ENCODE peak calls at places on chromosome 5, in eight cellular contexts. One of them, this sample, is unnamed.

GRCh38 chr5:122870219-122870856 is 24.9 kb downstream of the SNX24 start:
- DNase-seq in lung: no peak
- DNase-seq in IMR-90: peak; percentile 56
- DNase-seq in HFFc6: peak; percentile 66
- DNase-seq in activated B cell treated with CpG ODN at 0.5 μM for 24 hours: no peak
- DNase-seq in type B pancreatic cell: no peak
- DNase-seq in OCI-LY7: no peak
- DNase-seq in GM12865: no peak
- DNase-seq in this sample: no peak

GRCh38 chr5:173618927-173619519 is 2.6 kb upstream of the BOD1 start:
- DNase-seq in HFFc6: peak; percentile 49
- DNase-seq in GM12865: peak; percentile 74
- DNase-seq in lung: peak; percentile 52
- DNase-seq in IMR-90: peak; percentile 58
- DNase-seq in type B pancreatic cell: no peak
- DNase-seq in activated B cell treated with CpG ODN at 0.5 μM for 24 hours: no peak
- DNase-seq in OCI-LY7: peak; percentile 83
- DNase-seq in this sample: no peak

GRCh38 chr5:178357127-178357526 is 124.5 kb upstream of the PHYKPL start:
- DNase-seq in HFFc6: no peak
- DNase-seq in lung: peak; percentile 40
- DNase-seq in OCI-LY7: no peak
- DNase-seq in GM12865: peak; percentile 23
- DNase-seq in type B pancreatic cell: no peak
- DNase-seq in activated B cell treated with CpG ODN at 0.5 μM for 24 hours: no peak
- DNase-seq in IMR-90: no peak
- DNase-seq in this sample: no peak

GRCh38 chr5:9437741-9438240 is 108.1 kb downstream of the SEMA5A start:
- DNase-seq in type B pancreatic cell: no peak
- DNase-seq in GM12865: no peak
- DNase-seq in IMR-90: peak; percentile 86
- DNase-seq in HFFc6: peak; percentile 91
- DNase-seq in OCI-LY7: no peak
- DNase-seq in activated B cell treated with CpG ODN at 0.5 μM for 24 hours: no peak
- DNase-seq in lung: no peak
- DNase-seq in this sample: peak; percentile 61

GRCh38 chr5:145825751-145826180 is 9.4 kb downstream of the PRELID2 start:
- DNase-seq in OCI-LY7: peak; percentile 61
- DNase-seq in HFFc6: peak; percentile 44
- DNase-seq in type B pancreatic cell: no peak
- DNase-seq in lung: no peak
- DNase-seq in IMR-90: peak; percentile 69
- DNase-seq in GM12865: peak; percentile 51
- DNase-seq in activated B cell treated with CpG ODN at 0.5 μM for 24 hours: no peak
- DNase-seq in this sample: no peak

GRCh38 chr5:78602400-78602799 is 46.2 kb downstream of the LHFPL2 start:
- DNase-seq in type B pancreatic cell: no peak
- DNase-seq in GM12865: no peak
- DNase-seq in HFFc6: no peak
- DNase-seq in lung: no peak
- DNase-seq in IMR-90: no peak
- DNase-seq in OCI-LY7: no peak
- DNase-seq in activated B cell treated with CpG ODN at 0.5 μM for 24 hours: no peak
- DNase-seq in this sample: no peak

GRCh38 chr5:116518423-116518822 is 56.2 kb downstream of the SEMA6A start:
- DNase-seq in IMR-90: no peak
- DNase-seq in lung: no peak
- DNase-seq in HFFc6: no peak
- DNase-seq in type B pancreatic cell: no peak
- DNase-seq in activated B cell treated with CpG ODN at 0.5 μM for 24 hours: no peak
- DNase-seq in GM12865: no peak
- DNase-seq in OCI-LY7: no peak
- DNase-seq in this sample: no peak

GRCh38 chr5:35884125-35884788 is 27.6 kb downstream of the IL7R start:
- DNase-seq in type B pancreatic cell: no peak
- DNase-seq in lung: no peak
- DNase-seq in GM12865: peak; percentile 66
- DNase-seq in IMR-90: peak; percentile 90
- DNase-seq in HFFc6: peak; percentile 86
- DNase-seq in OCI-LY7: peak; percentile 98
- DNase-seq in activated B cell treated with CpG ODN at 0.5 μM for 24 hours: no peak
- DNase-seq in this sample: no peak

GRCh38 chr5:131263648-131264452 is at the start of gene CDC42SE2:
- DNase-seq in OCI-LY7: peak; percentile 95
- DNase-seq in type B pancreatic cell: peak; percentile 88
- DNase-seq in GM12865: peak; percentile 95
- DNase-seq in HFFc6: peak; percentile 51
- DNase-seq in IMR-90: peak; percentile 80
- DNase-seq in activated B cell treated with CpG ODN at 0.5 μM for 24 hours: peak; percentile 94
- DNase-seq in lung: peak; percentile 81
- DNase-seq in this sample: peak; percentile 73

GRCh38 chr5:131268758-131269370 is 5.0 kb downstream of the CDC42SE2 start:
- DNase-seq in HFFc6: no peak
- DNase-seq in type B pancreatic cell: no peak
- DNase-seq in activated B cell treated with CpG ODN at 0.5 μM for 24 hours: no peak
- DNase-seq in GM12865: no peak
- DNase-seq in lung: no peak
- DNase-seq in IMR-90: peak; percentile 52
- DNase-seq in OCI-LY7: no peak
- DNase-seq in this sample: no peak

GRCh38 chr5:131262953-131263541 is 806 bp upstream of the CDC42SE2 start:
- DNase-seq in activated B cell treated with CpG ODN at 0.5 μM for 24 hours: no peak
- DNase-seq in GM12865: peak; percentile 58
- DNase-seq in IMR-90: no peak
- DNase-seq in type B pancreatic cell: no peak
- DNase-seq in lung: no peak
- DNase-seq in HFFc6: peak; percentile 13
- DNase-seq in OCI-LY7: peak; percentile 58
- DNase-seq in this sample: no peak

GRCh38 chr5:131264453-131265200 is 774 bp downstream of the CDC42SE2 start:
- DNase-seq in IMR-90: peak; percentile 28
- DNase-seq in lung: peak; percentile 36
- DNase-seq in activated B cell treated with CpG ODN at 0.5 μM for 24 hours: peak; percentile 44
- DNase-seq in OCI-LY7: peak; percentile 79
- DNase-seq in GM12865: peak; percentile 71
- DNase-seq in HFFc6: no peak
- DNase-seq in type B pancreatic cell: no peak
- DNase-seq in this sample: no peak

GRCh38 chr5:131265318-131265803 is 1.5 kb downstream of the CDC42SE2 start:
- DNase-seq in HFFc6: no peak
- DNase-seq in lung: no peak
- DNase-seq in activated B cell treated with CpG ODN at 0.5 μM for 24 hours: no peak
- DNase-seq in OCI-LY7: peak; percentile 72
- DNase-seq in IMR-90: peak; percentile 38
- DNase-seq in type B pancreatic cell: no peak
- DNase-seq in GM12865: peak; percentile 75
- DNase-seq in this sample: no peak
- TF ChIP-seq CTCF in HFFc6: peak; percentile 69
- TF ChIP-seq CTCF in lung: peak; percentile 17
- TF ChIP-seq CTCF in activated B cell treated with CpG ODN at 0.5 μM for 24 hours: no peak
- TF ChIP-seq CTCF in OCI-LY7: peak; percentile 79
- TF ChIP-seq CTCF in IMR-90: peak; percentile 30
- TF ChIP-seq CTCF in type B pancreatic cell: peak; percentile 71
- TF ChIP-seq CTCF in GM12865: peak; percentile 31
- TF ChIP-seq CTCF in this sample: peak; percentile 69

GRCh38 chr5:34833090-34833489 is 5.9 kb upstream of the TTC23L start:
- DNase-seq in activated B cell treated with CpG ODN at 0.5 μM for 24 hours: no peak
- DNase-seq in HFFc6: no peak
- DNase-seq in OCI-LY7: no peak
- DNase-seq in IMR-90: no peak
- DNase-seq in GM12865: no peak
- DNase-seq in type B pancreatic cell: no peak
- DNase-seq in lung: no peak
- DNase-seq in this sample: no peak

GRCh38 chr5:34832568-34832967 is 6.4 kb upstream of the TTC23L start:
- DNase-seq in lung: no peak
- DNase-seq in type B pancreatic cell: no peak
- DNase-seq in HFFc6: no peak
- DNase-seq in OCI-LY7: no peak
- DNase-seq in GM12865: no peak
- DNase-seq in activated B cell treated with CpG ODN at 0.5 μM for 24 hours: no peak
- DNase-seq in IMR-90: no peak
- DNase-seq in this sample: no peak

GRCh38 chr5:34835664-34836063 is 3.3 kb upstream of the TTC23L start:
- DNase-seq in lung: no peak
- DNase-seq in type B pancreatic cell: no peak
- DNase-seq in GM12865: no peak
- DNase-seq in OCI-LY7: no peak
- DNase-seq in IMR-90: no peak
- DNase-seq in activated B cell treated with CpG ODN at 0.5 μM for 24 hours: no peak
- DNase-seq in HFFc6: no peak
- DNase-seq in this sample: no peak

GRCh38 chr5:34834794-34835089 is 4.2 kb upstream of the TTC23L start:
- DNase-seq in HFFc6: no peak
- DNase-seq in lung: no peak
- DNase-seq in activated B cell treated with CpG ODN at 0.5 μM for 24 hours: no peak
- DNase-seq in OCI-LY7: no peak
- DNase-seq in type B pancreatic cell: no peak
- DNase-seq in GM12865: no peak
- DNase-seq in IMR-90: no peak
- DNase-seq in this sample: no peak

DNA sequence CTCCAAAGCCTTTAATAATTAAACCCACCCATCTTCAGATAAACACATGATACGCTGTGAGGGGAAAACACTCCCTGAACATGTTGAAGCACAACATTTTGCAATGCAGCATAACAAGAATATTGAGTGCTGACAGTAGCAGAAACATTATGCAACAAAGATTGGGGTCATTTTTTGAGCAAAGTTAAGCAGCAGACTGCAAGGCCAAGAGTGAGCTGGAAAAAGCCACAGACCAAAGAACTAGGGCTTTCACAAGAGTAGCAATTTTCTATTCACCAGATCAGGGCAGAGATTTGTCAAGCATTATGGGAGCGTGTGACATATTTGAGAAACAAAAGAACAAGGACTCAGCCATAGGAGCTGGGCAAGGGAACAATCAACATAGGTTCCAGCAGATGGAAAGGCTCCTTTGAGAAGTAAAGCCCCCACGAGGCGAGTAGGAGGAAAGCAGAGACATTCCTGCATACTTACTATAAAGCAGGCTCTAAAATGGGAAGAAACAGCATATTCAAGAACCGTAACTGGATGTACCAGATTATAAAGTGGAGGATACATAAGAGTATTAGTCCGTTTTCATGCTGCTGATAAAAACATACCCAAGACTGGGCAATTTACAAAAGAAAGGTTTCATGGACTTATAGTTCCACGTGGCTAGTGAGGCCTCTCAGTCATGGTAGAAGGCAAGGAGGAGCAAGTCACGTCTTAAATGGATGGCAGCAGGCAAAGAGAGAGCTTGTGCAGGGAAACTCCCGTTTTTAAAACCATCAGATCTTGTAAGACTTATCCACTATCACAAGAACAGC is 4.8 kb upstream of the TTC23L start:
- DNase-seq in OCI-LY7: no peak
- DNase-seq in GM12865: no peak
- DNase-seq in HFFc6: no peak
- DNase-seq in activated B cell treated with CpG ODN at 0.5 μM for 24 hours: no peak
- DNase-seq in type B pancreatic cell: no peak
- DNase-seq in IMR-90: no peak
- DNase-seq in lung: no peak
- DNase-seq in this sample: no peak
- TF ChIP-seq CTCF in OCI-LY7: no peak
- TF ChIP-seq CTCF in GM12865: no peak
- TF ChIP-seq CTCF in HFFc6: no peak
- TF ChIP-seq CTCF in activated B cell treated with CpG ODN at 0.5 μM for 24 hours: no peak
- TF ChIP-seq CTCF in type B pancreatic cell: no peak
- TF ChIP-seq CTCF in IMR-90: no peak
- TF ChIP-seq CTCF in lung: no peak
- TF ChIP-seq CTCF in this sample: no peak

DNA sequence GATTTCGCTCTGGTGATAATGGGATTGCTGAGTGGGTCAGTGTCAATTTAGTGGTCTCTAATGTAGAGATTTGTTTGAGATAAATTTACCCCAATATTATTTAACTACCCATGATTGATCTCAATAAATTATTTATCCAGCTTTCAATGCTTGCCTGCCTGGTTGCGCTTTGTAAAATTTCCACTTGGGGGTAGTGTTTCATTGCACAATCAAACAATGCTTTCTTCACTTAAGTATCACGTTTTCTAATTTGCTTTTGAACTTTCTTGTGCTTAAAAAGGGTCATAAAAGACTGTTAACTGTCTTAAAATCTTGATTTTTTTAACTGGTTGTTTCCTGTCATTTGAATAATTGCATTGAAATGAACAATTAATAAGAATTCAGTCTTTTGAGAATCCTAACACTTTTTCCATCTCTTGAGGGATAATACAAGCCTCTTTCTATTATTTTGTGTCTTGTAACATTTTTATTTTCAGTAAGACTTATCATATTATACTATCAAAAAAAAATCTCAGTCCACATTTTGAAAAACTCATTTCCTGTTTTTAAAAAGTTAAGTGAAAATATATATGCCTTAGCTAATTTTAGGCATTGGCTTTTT is 18.7 kb downstream of the HSD17B4 start:
- DNase-seq in type B pancreatic cell: no peak
- DNase-seq in lung: no peak
- DNase-seq in GM12865: peak; percentile 60
- DNase-seq in OCI-LY7: peak; percentile 40
- DNase-seq in HFFc6: peak; percentile 7
- DNase-seq in activated B cell treated with CpG ODN at 0.5 μM for 24 hours: no peak
- DNase-seq in IMR-90: peak; percentile 51
- DNase-seq in this sample: no peak
- TF ChIP-seq CTCF in type B pancreatic cell: peak; percentile 85
- TF ChIP-seq CTCF in lung: peak; percentile 27
- TF ChIP-seq CTCF in GM12865: peak; percentile 61
- TF ChIP-seq CTCF in OCI-LY7: peak; percentile 90
- TF ChIP-seq CTCF in HFFc6: peak; percentile 84
- TF ChIP-seq CTCF in activated B cell treated with CpG ODN at 0.5 μM for 24 hours: no peak
- TF ChIP-seq CTCF in IMR-90: peak; percentile 72
- TF ChIP-seq CTCF in this sample: peak; percentile 70

GRCh38 chr5:141388661-141389060 is 1.2 kb downstream of the PCDHGB4 start:
- DNase-seq in activated B cell treated with CpG ODN at 0.5 μM for 24 hours: no peak
- DNase-seq in OCI-LY7: no peak
- DNase-seq in HFFc6: no peak
- DNase-seq in lung: no peak
- DNase-seq in type B pancreatic cell: no peak
- DNase-seq in GM12865: no peak
- DNase-seq in IMR-90: no peak
- DNase-seq in this sample: no peak

GRCh38 chr5:141398608-141399007 is 861 bp downstream of the PCDHGB5 start:
- DNase-seq in activated B cell treated with CpG ODN at 0.5 μM for 24 hours: no peak
- DNase-seq in OCI-LY7: no peak
- DNase-seq in IMR-90: no peak
- DNase-seq in HFFc6: no peak
- DNase-seq in lung: no peak
- DNase-seq in type B pancreatic cell: no peak
- DNase-seq in GM12865: no peak
- DNase-seq in this sample: no peak

GRCh38 chr5:141393267-141393666 is 834 bp downstream of the PCDHGA8 start:
- DNase-seq in HFFc6: no peak
- DNase-seq in IMR-90: no peak
- DNase-seq in activated B cell treated with CpG ODN at 0.5 μM for 24 hours: no peak
- DNase-seq in type B pancreatic cell: no peak
- DNase-seq in lung: no peak
- DNase-seq in OCI-LY7: no peak
- DNase-seq in GM12865: no peak
- DNase-seq in this sample: no peak

GRCh38 chr5:141389153-141390042 is 1.9 kb downstream of the PCDHGB4 start:
- DNase-seq in type B pancreatic cell: peak; percentile 55
- DNase-seq in GM12865: no peak
- DNase-seq in HFFc6: no peak
- DNase-seq in lung: no peak
- DNase-seq in OCI-LY7: no peak
- DNase-seq in IMR-90: no peak
- DNase-seq in activated B cell treated with CpG ODN at 0.5 μM for 24 hours: no peak
- DNase-seq in this sample: no peak

DNA sequence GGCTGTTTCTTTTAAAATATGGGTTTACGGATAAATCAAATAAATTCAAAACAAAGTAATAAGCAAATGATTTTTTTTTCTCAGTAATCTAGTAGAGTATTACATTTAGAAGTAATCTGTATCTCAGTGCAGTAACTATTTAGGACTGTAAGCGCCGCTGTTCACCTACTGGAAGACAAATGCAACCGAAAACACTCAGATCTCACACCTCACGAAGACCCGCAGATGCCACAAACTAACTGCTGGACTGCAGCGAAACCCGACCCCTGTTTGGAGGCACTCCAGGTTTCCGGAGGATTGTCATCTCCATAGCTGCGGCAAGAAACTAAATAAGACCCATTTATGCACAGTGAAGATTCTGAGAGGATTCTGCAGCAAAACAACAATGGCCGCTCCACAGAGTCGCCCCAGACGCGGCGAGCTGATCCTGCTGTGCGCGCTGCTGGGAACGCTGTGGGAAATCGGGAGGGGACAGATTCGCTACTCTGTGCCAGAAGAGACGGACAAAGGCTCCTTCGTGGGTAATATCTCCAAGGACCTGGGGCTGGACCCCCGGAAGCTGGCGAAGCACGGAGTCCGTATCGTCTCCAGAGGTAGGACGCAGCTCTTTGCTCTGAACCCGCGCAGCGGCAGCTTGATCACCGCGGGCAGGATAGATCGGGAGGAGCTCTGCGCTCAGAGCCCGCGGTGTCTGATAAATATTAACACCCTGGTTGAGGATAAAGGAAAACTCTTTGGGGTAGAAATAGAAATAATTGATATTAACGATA is at the start of gene PCDHGA8:
- DNase-seq in HFFc6: no peak
- DNase-seq in GM12865: no peak
- DNase-seq in IMR-90: peak; percentile 49
- DNase-seq in type B pancreatic cell: no peak
- DNase-seq in activated B cell treated with CpG ODN at 0.5 μM for 24 hours: no peak
- DNase-seq in OCI-LY7: peak; percentile 41
- DNase-seq in lung: no peak
- DNase-seq in this sample: no peak
- TF ChIP-seq CTCF in HFFc6: peak; percentile 57
- TF ChIP-seq CTCF in GM12865: no peak
- TF ChIP-seq CTCF in IMR-90: peak; percentile 40
- TF ChIP-seq CTCF in type B pancreatic cell: no peak
- TF ChIP-seq CTCF in activated B cell treated with CpG ODN at 0.5 μM for 24 hours: no peak
- TF ChIP-seq CTCF in OCI-LY7: peak; percentile 84
- TF ChIP-seq CTCF in lung: no peak
- TF ChIP-seq CTCF in this sample: peak; percentile 12

This sample was measured in CD14-positive monocyte.